ENCODE peak calls at places on chromosomes 13 and 19, in five cellular contexts. G is CD8-positive, alpha-beta T cell; C is CD4-positive, alpha-beta T cell; S is heart right ventricle; O is testis. P is an unnamed sample.

GRCh38 chr13:30906411-30906990 is 430 bp downstream of the MEDAG start:
- DNase-seq in S (no peak), O (peak; percentile 28), G (no peak), C (no peak), P (no peak)

GRCh38 chr13:63161219-63161618 is 1745.6 kb upstream of the PCDH20 start:
- DNase-seq in S (no peak), C (no peak), O (no peak), G (no peak), P (no peak)

GRCh38 chr19:5823579-5824281 is 15.8 kb downstream of the FUT6 start:
- DNase-seq in C (no peak), G (no peak), S (no peak), O (no peak), P (no peak)

GRCh38 chr19:57319869-57320179 is 448 bp upstream of the ZNF543 start:
- DNase-seq in O (no peak), S (no peak), C (no peak), G (no peak), P (no peak)

GRCh38 chr13:111269508-111269907 is 50.9 kb upstream of the TEX29 start:
- DNase-seq in S (no peak), O (no peak), G (no peak), C (no peak), P (no peak)

GRCh38 chr13:29923554-29924481 is 73.4 kb upstream of the UBL3 start:
- DNase-seq in O (peak; percentile 60), C (peak; percentile 42), G (peak; percentile 30), S (peak; percentile 42), P (peak; percentile 81)

GRCh38 chr19:17340302-17340870 is 3.0 kb downstream of the GTPBP3 start:
- DNase-seq in O (no peak), S (no peak), G (no peak), C (no peak), P (no peak)

GRCh38 chr13:58018865-58019264 is 387.3 kb downstream of the PCDH17 start:
- DNase-seq in O (no peak), G (no peak), S (no peak), C (no peak), P (no peak)

GRCh38 chr13:73039201-73040108 is 19.4 kb upstream of the KLF5 start:
- DNase-seq in G (no peak), O (no peak), C (no peak), S (no peak), P (no peak)

GRCh38 chr13:45325806-45326205 is 15.2 kb downstream of the TPT1 start:
- DNase-seq in O (peak; percentile 35), C (no peak), S (peak; percentile 84), G (no peak), P (peak; percentile 88)

GRCh38 chr19:16581145-16581970 is 9.1 kb upstream of the SLC35E1 start:
- DNase-seq in C (no peak), S (peak; percentile 44), G (no peak), O (peak; percentile 84), P (no peak)

GRCh38 chr19:29715695-29716581 is 877 bp upstream of the C19orf12 start:
- DNase-seq in G (no peak), S (no peak), C (no peak), O (no peak), P (no peak)

GRCh38 chr19:12000152-12000981 is 35.1 kb downstream of the ZNF433 start:
- DNase-seq in C (no peak), O (no peak), G (no peak), S (no peak), P (no peak)

GRCh38 chr13:49113526-49114286 is 106.4 kb upstream of the MLNR start:
- DNase-seq in S (no peak), C (no peak), G (no peak), O (no peak), P (no peak)

GRCh38 chr19:44202470-44202869 is 9.9 kb upstream of the ZNF227 start:
- DNase-seq in G (no peak), C (no peak), S (no peak), O (no peak), P (no peak)

GRCh38 chr13:97431365-97431764 is 2.6 kb upstream of the RAP2A start:
- DNase-seq in S (no peak), C (no peak), O (no peak), G (no peak), P (no peak)

GRCh38 chr13:33326246-33326645 is 40.7 kb upstream of the STARD13 start:
- DNase-seq in C (no peak), G (no peak), O (no peak), S (no peak), P (no peak)

GRCh38 chr13:77047649-77048343 is 20.8 kb upstream of the FBXL3 start:
- DNase-seq in C (no peak), G (no peak), S (no peak), O (no peak), P (no peak)

GRCh38 chr19:58328999-58329398 is 2.2 kb downstream of the ZSCAN22 start:
- DNase-seq in O (no peak), S (no peak), C (no peak), G (no peak), P (no peak)

GRCh38 chr19:49749055-49749716 is 13.9 kb downstream of the TSKS start:
- DNase-seq in S (no peak), C (no peak), G (no peak), O (peak; percentile 43), P (no peak)

GRCh38 chr13:96519380-96519779 is 429.5 kb downstream of the HS6ST3 start:
- DNase-seq in S (no peak), O (no peak), C (no peak), G (no peak), P (no peak)

GRCh38 chr19:42528354-42529247 is at the start of gene CEACAM1:
- DNase-seq in S (peak; percentile 51), G (peak; percentile 39), O (peak; percentile 62), C (peak; percentile 51), P (no peak)

GRCh38 chr19:46578450-46578849 is 22.7 kb upstream of the CALM3 start:
- DNase-seq in C (no peak), O (no peak), S (no peak), G (no peak), P (no peak)

GRCh38 chr13:25967144-25967543 is 84.7 kb downstream of the SHISA2 start:
- DNase-seq in G (no peak), S (no peak), O (no peak), C (no peak), P (no peak)

GRCh38 chr13:25966086-25966485 is 85.7 kb downstream of the SHISA2 start:
- DNase-seq in S (no peak), O (no peak), C (no peak), G (no peak), P (no peak)

GRCh38 chr13:25965596-25965995 is 86.2 kb downstream of the SHISA2 start:
- DNase-seq in O (no peak), G (no peak), S (no peak), C (no peak), P (no peak)

GRCh38 chr13:25961294-25961693 is 90.5 kb downstream of the SHISA2 start:
- DNase-seq in G (no peak), C (no peak), O (no peak), S (no peak), P (no peak)

GRCh38 chr13:25963681-25964080 is 88.1 kb downstream of the SHISA2 start:
- DNase-seq in S (no peak), O (no peak), C (no peak), G (no peak), P (no peak)
- H3K27me3 ChIP-seq in S (no peaks in the 10 kb centered on the region), O (no peaks in the 10 kb centered on the region), C (no peaks in the 10 kb centered on the region), G (no peaks in the 10 kb centered on the region), P (no peaks in the 10 kb centered on the region)

DNA sequence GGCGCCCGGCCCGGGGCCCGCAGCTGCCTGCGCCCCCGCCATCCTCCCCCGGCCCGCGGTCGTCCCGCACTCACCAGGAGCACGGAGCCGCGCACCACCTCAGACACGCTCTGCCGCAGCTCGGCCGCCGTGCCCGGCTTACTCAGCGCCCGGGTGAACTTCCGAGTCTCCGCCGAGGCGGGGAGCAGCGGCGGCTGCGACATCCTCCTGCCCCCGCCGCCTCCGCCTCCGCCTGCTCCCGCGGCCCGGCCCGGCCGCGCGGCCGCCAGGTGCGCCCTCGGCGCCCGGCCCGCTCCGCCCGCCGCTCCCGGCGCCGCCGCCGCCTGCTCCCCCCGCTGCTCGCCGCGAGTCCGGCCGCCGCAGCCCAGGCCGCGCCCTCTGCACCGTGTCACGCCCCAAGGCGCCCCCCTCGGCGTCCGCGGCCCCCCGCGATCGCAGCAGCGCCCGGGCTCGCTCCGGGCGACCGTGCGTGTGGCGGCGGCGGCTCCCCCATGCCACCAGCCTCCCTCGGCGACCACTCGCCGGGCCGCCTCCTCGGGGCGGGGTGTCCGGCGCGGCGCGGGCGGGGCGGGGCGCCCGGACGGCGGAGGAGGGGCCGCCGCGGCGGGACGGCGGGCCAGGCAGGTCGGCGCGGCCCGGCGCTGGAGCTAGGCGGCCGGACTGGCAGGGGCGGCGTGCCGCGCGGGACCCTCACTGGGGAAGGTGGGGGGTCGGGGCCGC is 108.4 kb upstream of the DOCK9 start:
- DNase-seq in S (peak; percentile 32), G (peak; percentile 60), C (peak; percentile 73), O (peak; percentile 44), P (peak; percentile 77)
- H3K27ac ChIP-seq in S (peak overlapping the region; percentile 97), G (peak overlapping the region; percentile 93), C (peak overlapping the region; percentile 99), O (peak overlapping the region; percentile 92), P (peak overlapping the region; percentile 90)

GRCh38 chr19:53509845-53510244 is 28.1 kb upstream of the ZNF331 start:
- DNase-seq in G (no peak), C (no peak), S (no peak), O (no peak), P (no peak)

GRCh38 chr19:53509443-53509842 is 28.5 kb upstream of the ZNF331 start:
- DNase-seq in O (no peak), C (no peak), S (no peak), G (no peak), P (no peak)

GRCh38 chr19:53507523-53508442 is 30.2 kb upstream of the ZNF331 start:
- DNase-seq in G (no peak), C (no peak), S (no peak), O (no peak), P (no peak)

GRCh38 chr19:53511933-53512374 is 26.0 kb upstream of the ZNF331 start:
- DNase-seq in O (peak; percentile 75), S (peak; percentile 51), C (peak; percentile 47), G (peak; percentile 32), P (peak; percentile 74)

DNA sequence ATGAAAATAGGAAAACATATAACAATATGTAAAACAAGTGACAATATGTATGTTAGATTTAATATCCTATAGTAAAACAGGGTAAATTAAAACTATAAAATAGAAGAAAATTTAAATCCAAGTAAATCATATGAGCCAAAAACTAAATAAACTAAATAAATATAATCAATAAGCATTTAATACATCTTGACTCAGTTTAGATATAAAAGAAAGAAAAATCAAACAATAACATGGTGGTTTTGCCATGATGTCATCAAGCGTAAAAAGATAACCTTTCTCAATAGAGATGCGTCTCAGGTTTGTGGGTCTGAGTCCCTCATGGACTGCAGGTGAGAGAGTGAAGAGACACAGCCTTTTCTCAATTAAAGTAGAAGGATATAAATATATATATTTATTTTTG is 26.6 kb upstream of the ZNF331 start:
- DNase-seq in G (no peak), S (no peak), O (no peak), C (no peak), P (no peak)
- H3K27me3 ChIP-seq in G (no peaks in the 10 kb centered on the region), S (no peaks in the 10 kb centered on the region), O (no peaks in the 10 kb centered on the region), C (no peaks in the 10 kb centered on the region), P (no peaks in the 10 kb centered on the region)

GRCh38 chr19:48512504-48513288 is 1.1 kb upstream of the LMTK3 start:
- DNase-seq in S (no peak), G (no peak), C (no peak), O (no peak), P (no peak)
- H3K27ac ChIP-seq in S (no peak overlapping the region), G (peak overlapping the region; percentile 68), C (peak overlapping the region; percentile 68), O (no peak overlapping the region), P (no peak overlapping the region)

P was measured in ascending aorta.